ENCODE peak calls at places on chromosome 17, in six cellular contexts. V is hippocampal formation; N is CD14-positive monocyte; D is activated T-cell treated with anti-CD3 and anti-CD28 coated beads, Interleukin-2, amount 50 U/mL, for 4 hours; U is nucleus accumbens; C is stimulated activated CD4-positive, alpha-beta T cell treated with anti-CD3 and anti-CD28 coated beads, Interleukin-15, amount 100 ng/mL, for 1 hour. Z is an unnamed sample.

GRCh38 chr17:40462343-40463121 is 19.3 kb downstream of the IGFBP4 start:
- DNase-seq in U (no peak), V (no peak), D (no peak), C (no peak), N (no peak), Z (no peak)

GRCh38 chr17:13114601-13115024 is 96.8 kb upstream of the ELAC2 start:
- DNase-seq in D (no peak), V (peak; percentile 3), N (no peak), C (no peak), U (peak; percentile 1), Z (peak; percentile 79)

GRCh38 chr17:32211671-32212070 is 54.0 kb upstream of the RHBDL3 start:
- DNase-seq in N (no peak), D (no peak), C (no peak), V (no peak), U (no peak), Z (no peak)

GRCh38 chr17:30415491-30415890 is 36.8 kb downstream of the CPD start:
- DNase-seq in C (no peak), D (no peak), N (no peak), V (no peak), U (no peak), Z (no peak)

GRCh38 chr17:57819867-57820266 is 30.0 kb downstream of the MRPS23 start:
- DNase-seq in U (no peak), N (no peak), D (no peak), C (no peak), V (no peak), Z (no peak)

GRCh38 chr17:61057257-61057656 is 342.4 kb upstream of the TBX2 start:
- DNase-seq in N (no peak), U (no peak), V (no peak), C (no peak), D (no peak), Z (no peak)

GRCh38 chr17:64679710-64680216 is 17.7 kb upstream of the SMURF2 start:
- DNase-seq in D (no peak), N (no peak), C (no peak), V (no peak), U (no peak), Z (no peak)

GRCh38 chr17:52027620-52028019 is 130.9 kb downstream of the CA10 start:
- DNase-seq in C (no peak), N (no peak), D (no peak), V (no peak), U (no peak), Z (no peak)

GRCh38 chr17:45143767-45144198 is 4.5 kb upstream of the HEXIM1 start:
- DNase-seq in D (no peak), C (no peak), V (no peak), N (no peak), U (peak; percentile 52), Z (peak; percentile 85)

GRCh38 chr17:62712011-62712615 is 84.6 kb downstream of the MRC2 start:
- DNase-seq in C (no peak), D (no peak), V (no peak), U (peak; percentile 31), N (no peak), Z (peak; percentile 64)

GRCh38 chr17:48013876-48014602 is 23.6 kb downstream of the COPZ2 start:
- DNase-seq in D (no peak), N (no peak), V (no peak), C (no peak), U (no peak), Z (no peak)

GRCh38 chr17:68054296-68054900 is 18.9 kb downstream of the KPNA2 start:
- DNase-seq in N (no peak), C (no peak), V (no peak), D (no peak), U (peak; percentile 22), Z (peak; percentile 63)

GRCh38 chr17:50209472-50210248 is 8.2 kb upstream of the COL1A1 start:
- DNase-seq in U (no peak), N (no peak), V (no peak), C (no peak), D (no peak), Z (peak; percentile 97)

Z was measured in left kidney.